ENCODE peak calls at places on chromosome 20, in five cellular contexts. K is WTC11; G is lower lobe of right lung; E is stimulated activated naive B cell treated with anti-CD40 and anti-IgM and Interleukin-4, amounts not matched to agents 10 μg/mL and 1 μg/mL and 100 μg/mL, for 72 hours; V is GM04504. A is an unnamed sample.

GRCh38 chr20:46128310-46129151 is 10.4 kb downstream of the CD40 start:
- DNase-seq in K (peak), G (no peak), E (no peak), V (no peak), A (no peak)

GRCh38 chr20:3472105-3472504 is 1.3 kb downstream of the ATRN start:
- DNase-seq in K (no peak), G (no peak), E (no peak), V (no peak), A (no peak)

GRCh38 chr20:48638546-48638945 is 189.3 kb downstream of the PREX1 start:
- DNase-seq in K (no peak), G (no peak), E (no peak), V (peak), A (no peak)

GRCh38 chr20:19540401-19540800 is 217.7 kb upstream of the RIN2 start:
- DNase-seq in K (no peak), G (no peak), E (peak), V (no peak), A (no peak)

GRCh38 chr20:35621560-35621946 is 5.9 kb downstream of the SPAG4 start:
- DNase-seq in K (no peak), G (no peak), E (no peak), V (no peak), A (no peak)

GRCh38 chr20:11195899-11196558 is 522.2 kb upstream of the JAG1 start:
- DNase-seq in K (no peak), G (no peak), E (no peak), V (no peak), A (no peak)

GRCh38 chr20:53276143-53276542 is 304.0 kb downstream of the TSHZ2 start:
- DNase-seq in K (no peak), G (no peak), E (no peak), V (no peak), A (peak)

GRCh38 chr20:35791097-35791496 is 19.3 kb downstream of the PHF20 start:
- DNase-seq in K (no peak), G (no peak), E (no peak), V (no peak), A (no peak)

GRCh38 chr20:59013959-59014608 is 5.1 kb upstream of the TUBB1 start:
- DNase-seq in K (no peak), G (no peak), E (no peak), V (no peak), A (no peak)

GRCh38 chr20:16437387-16437990 is 135.8 kb downstream of the KIF16B start:
- DNase-seq in K (no peak), G (no peak), E (no peak), V (no peak), A (no peak)

GRCh38 chr20:1997483-1998192 is 3.8 kb upstream of the PDYN start:
- DNase-seq in K (no peak), G (no peak), E (no peak), V (no peak), A (no peak)